ENCODE peak calls at places on chromosomes 4 and X, in eight cellular contexts. N is CD8-positive, alpha-beta T cell; U is HCT116; Q is brain microvascular endothelial cell; B is bronchial epithelial cell; H is colonic mucosa; F is heart right ventricle; Z is WERI-Rb-1. D is an unnamed sample. For H3K27me3 and H3K36me3, the result is how much of the 10 kb centered on the place peaks cover.

GRCh38 chr4:109215511-109215910 is 86.9 kb downstream of the COL25A1 start:
- DNase-seq in N (no peak), U (no peak), Q (no peak), B (no peak), H (no peak), F (no peak), Z (no peak), D (no peak)

GRCh38 chrX:51614353-51614752 is 4.4 kb downstream of the CENPVL3 start:
- DNase-seq in N (no peak), U (peak), Q (peak), B (peak), H (no peak), F (no peak), Z (no peak), D (no peak)

GRCh38 chrX:7091923-7092322 is 55.6 kb upstream of the STS start:
- DNase-seq in N (no peak), U (no peak), Q (no peak), B (no peak), H (no peak), F (no peak), Z (no peak), D (no peak)

GRCh38 chr4:3657917-3658913 is 108.0 kb upstream of the ADRA2C start:
- DNase-seq in N (no peak), U (no peak), Q (peak), B (no peak), H (no peak), F (no peak), Z (no peak), D (peak)

GRCh38 chrX:31165241-31166035 is 93.6 kb upstream of the FTHL17 start:
- DNase-seq in N (no peak), U (no peak), Q (peak), B (no peak), H (no peak), F (no peak), Z (no peak), D (no peak)

GRCh38 chrX:43970528-43970927 is 2.7 kb downstream of the NDP start:
- DNase-seq in N (no peak), U (no peak), Q (no peak), B (peak), H (no peak), F (no peak), Z (no peak), D (no peak)

GRCh38 chr4:145044341-145044740 is 53.7 kb downstream of the ANAPC10 start:
- DNase-seq in N (no peak), U (no peak), Q (peak), B (peak), H (no peak), F (no peak), Z (no peak), D (no peak)

GRCh38 chr4:100738388-100739165 is 220.8 kb upstream of the EMCN start:
- DNase-seq in N (no peak), U (peak), Q (peak), B (peak), H (peak), F (no peak), Z (no peak), D (peak)

GRCh38 chr4:71026086-71026485 is 32.6 kb downstream of the DCK start:
- DNase-seq in N (no peak), U (peak), Q (peak), B (peak), H (no peak), F (no peak), Z (no peak), D (no peak)

GRCh38 chr4:150578745-150579470 is 3.0 kb upstream of the MAB21L2 start:
- DNase-seq in N (no peak), U (no peak), Q (no peak), B (no peak), H (no peak), F (no peak), Z (no peak), D (no peak)

GRCh38 chr4:129148892-129149291 is 52.9 kb downstream of the C4orf33 start:
- DNase-seq in N (no peak), U (no peak), Q (no peak), B (no peak), H (no peak), F (no peak), Z (no peak), D (no peak)

GRCh38 chr4:5126857-5127256 is 75.6 kb downstream of the STK32B start:
- DNase-seq in N (no peak), U (no peak), Q (no peak), B (no peak), H (no peak), F (no peak), Z (no peak), D (no peak)

GRCh38 chrX:132743086-132743485 is 215.3 kb downstream of the HS6ST2 start:
- DNase-seq in N (no peak), U (no peak), Q (no peak), B (no peak), H (no peak), F (no peak), Z (no peak), D (no peak)

GRCh38 chr4:175453456-175453855 is 358.6 kb downstream of the GPM6A start:
- DNase-seq in N (no peak), U (no peak), Q (peak), B (no peak), H (no peak), F (no peak), Z (peak), D (no peak)

GRCh38 chr4:74968456-74969164 is 35.7 kb downstream of the PARM1 start:
- DNase-seq in N (no peak), U (no peak), Q (no peak), B (no peak), H (no peak), F (no peak), Z (no peak), D (no peak)

GRCh38 chr4:74975082-74975481 is 42.2 kb downstream of the PARM1 start:
- DNase-seq in N (no peak), U (no peak), Q (no peak), B (no peak), H (no peak), F (no peak), Z (no peak), D (no peak)

GRCh38 chr4:74970577-74970976 is 37.7 kb downstream of the PARM1 start:
- DNase-seq in N (no peak), U (no peak), Q (no peak), B (no peak), H (no peak), F (no peak), Z (no peak), D (no peak)

GRCh38 chr4:74967324-74967723 is 34.4 kb downstream of the PARM1 start:
- DNase-seq in N (no peak), U (no peak), Q (no peak), B (peak), H (no peak), F (no peak), Z (no peak), D (no peak)

GRCh38 chr4:74969507-74970474 is 36.9 kb downstream of the PARM1 start:
- DNase-seq in N (no peak), U (no peak), Q (no peak), B (peak), H (no peak), F (peak), Z (no peak), D (peak)
- TF ChIP-seq CTCF in N (no peak), U (peak), Q (peak), B (peak), H (no peak), F (peak), Z (peak), D (no peak)

DNA sequence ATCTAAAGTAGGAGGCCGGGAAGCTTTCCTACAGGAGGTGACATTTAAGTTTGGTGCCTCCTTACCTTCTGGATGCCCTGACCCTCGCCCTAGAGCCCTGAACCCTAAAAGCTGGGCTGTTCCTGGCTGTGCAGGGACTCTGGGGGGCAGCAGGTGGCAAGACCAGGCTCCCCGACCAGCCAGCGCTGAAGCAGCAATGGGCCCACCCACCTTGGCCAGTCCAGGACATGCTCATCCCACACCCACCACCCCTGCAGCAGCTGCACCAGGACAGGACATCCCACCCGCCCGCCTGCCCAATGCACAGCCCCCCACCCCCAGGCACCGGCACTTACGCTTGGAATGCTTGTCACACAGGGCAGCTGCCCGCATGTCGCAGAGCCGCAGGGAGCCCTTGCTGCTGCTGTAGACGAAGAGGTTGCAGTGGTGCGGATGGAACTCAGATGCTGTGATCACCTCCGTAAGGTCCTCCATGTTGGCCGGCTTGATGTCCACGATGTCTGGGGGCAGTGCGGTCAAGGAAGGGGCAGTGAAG is 77.9 kb downstream of the WFS1 start:
- DNase-seq in N (no peak), U (no peak), Q (no peak), B (no peak), H (no peak), F (no peak), Z (no peak), D (no peak)
- H3K27me3 ChIP-seq in N (under half), U (under half), Q (under half), B (under half), H (under half), F (under half), Z (under half), D (under half)

GRCh38 chr4:122221322-122221721 is 69.2 kb downstream of the BLTP1 start:
- DNase-seq in N (no peak), U (no peak), Q (no peak), B (no peak), H (no peak), F (no peak), Z (no peak), D (no peak)

GRCh38 chr4:122224348-122224747 is 72.2 kb downstream of the BLTP1 start:
- DNase-seq in N (peak), U (no peak), Q (peak), B (peak), H (peak), F (no peak), Z (peak), D (no peak)

GRCh38 chr4:122229857-122230256 is 77.7 kb downstream of the BLTP1 start:
- DNase-seq in N (no peak), U (no peak), Q (no peak), B (no peak), H (no peak), F (no peak), Z (no peak), D (no peak)

GRCh38 chr4:122232633-122233032 is 80.5 kb downstream of the BLTP1 start:
- DNase-seq in N (no peak), U (no peak), Q (no peak), B (no peak), H (no peak), F (no peak), Z (no peak), D (no peak)

GRCh38 chr4:122227202-122227601 is 75.1 kb downstream of the BLTP1 start:
- DNase-seq in N (no peak), U (no peak), Q (no peak), B (no peak), H (no peak), F (no peak), Z (no peak), D (no peak)
- H3K36me3 ChIP-seq in N (under half), U (under half), Q (under half), B (under half), H (under half), F (under half), Z (under half), D (under half)

GRCh38 chr4:26113339-26113940 is 199.4 kb downstream of the SMIM20 start:
- DNase-seq in N (no peak), U (no peak), Q (no peak), B (no peak), H (no peak), F (no peak), Z (no peak), D (no peak)
- TF ChIP-seq CTCF in N (no peak), U (no peak), Q (no peak), B (no peak), H (no peak), F (no peak), Z (no peak), D (no peak)

GRCh38 chr4:54548098-54548620 is 109.6 kb upstream of the KIT start:
- DNase-seq in N (no peak), U (no peak), Q (no peak), B (no peak), H (no peak), F (no peak), Z (no peak), D (no peak)

GRCh38 chr4:54543088-54543795 is 114.5 kb upstream of the KIT start:
- DNase-seq in N (no peak), U (no peak), Q (peak), B (no peak), H (no peak), F (no peak), Z (no peak), D (no peak)

GRCh38 chr4:54547299-54548097 is 110.3 kb upstream of the KIT start:
- DNase-seq in N (no peak), U (no peak), Q (no peak), B (peak), H (peak), F (no peak), Z (no peak), D (no peak)

GRCh38 chr4:54548831-54549460 is 108.8 kb upstream of the KIT start:
- DNase-seq in N (no peak), U (no peak), Q (no peak), B (no peak), H (no peak), F (no peak), Z (no peak), D (no peak)

GRCh38 chr4:54545663-54546424 is 111.9 kb upstream of the KIT start:
- DNase-seq in N (no peak), U (no peak), Q (no peak), B (peak), H (no peak), F (no peak), Z (no peak), D (no peak)
- H3K27me3 ChIP-seq in N (under half), U (under half), Q (under half), B (under half), H (under half), F (under half), Z (under half), D (under half)

GRCh38 chr4:143517764-143518163 is 4.3 kb downstream of the SMARCA5 start:
- DNase-seq in N (no peak), U (no peak), Q (no peak), B (no peak), H (no peak), F (no peak), Z (no peak), D (no peak)
- H3K36me3 ChIP-seq in N (under half), U (under half), Q (under half), B (under half), H (under half), F (under half), Z (half or more), D (under half)

D was measured in uterus.